ENCODE peak calls at places on chromosomes 7 and 10, in four cellular contexts. One of them, this sample, is unnamed.

GRCh38 chr10:131316321-131317075 is 5.0 kb upstream of the TCERG1L start:
- DNase-seq in astrocyte of the spinal cord: no peak
- DNase-seq in body of pancreas: no peak
- DNase-seq in K562: no peak
- DNase-seq in this sample: no peak

GRCh38 chr7:92697414-92697813 is 107.2 kb upstream of the FAM133B start:
- DNase-seq in astrocyte of the spinal cord: no peak
- DNase-seq in body of pancreas: no peak
- DNase-seq in K562: no peak
- DNase-seq in this sample: no peak

GRCh38 chr10:129533281-129533680 is 66.2 kb downstream of the MGMT start:
- DNase-seq in astrocyte of the spinal cord: no peak
- DNase-seq in body of pancreas: no peak
- DNase-seq in K562: no peak
- DNase-seq in this sample: no peak

GRCh38 chr10:22976535-22976934 is 48.7 kb downstream of the ARMC3 start:
- DNase-seq in astrocyte of the spinal cord: no peak
- DNase-seq in body of pancreas: no peak
- DNase-seq in K562: no peak
- DNase-seq in this sample: peak

GRCh38 chr10:131806646-131807317 is 94.0 kb upstream of the PPP2R2D start:
- DNase-seq in astrocyte of the spinal cord: no peak
- DNase-seq in body of pancreas: no peak
- DNase-seq in K562: no peak
- DNase-seq in this sample: no peak

GRCh38 chr7:64888901-64889685 is 14.0 kb upstream of the ZNF273 start:
- DNase-seq in astrocyte of the spinal cord: peak
- DNase-seq in body of pancreas: peak
- DNase-seq in K562: no peak
- DNase-seq in this sample: peak

GRCh38 chr7:151837285-151838042 is 39.5 kb downstream of the PRKAG2 start:
- DNase-seq in astrocyte of the spinal cord: no peak
- DNase-seq in body of pancreas: no peak
- DNase-seq in K562: no peak
- DNase-seq in this sample: no peak

GRCh38 chr10:131616040-131616439 is 284.8 kb upstream of the PPP2R2D start:
- DNase-seq in astrocyte of the spinal cord: no peak
- DNase-seq in body of pancreas: no peak
- DNase-seq in K562: no peak
- DNase-seq in this sample: no peak

GRCh38 chr10:3530346-3531096 is 254.5 kb downstream of the KLF6 start:
- DNase-seq in astrocyte of the spinal cord: no peak
- DNase-seq in body of pancreas: no peak
- DNase-seq in K562: no peak
- DNase-seq in this sample: peak

GRCh38 chr10:72702868-72703581 is 11.1 kb downstream of the MCU start:
- DNase-seq in astrocyte of the spinal cord: no peak
- DNase-seq in body of pancreas: no peak
- DNase-seq in K562: no peak
- DNase-seq in this sample: peak

GRCh38 chr7:35036361-35037171 is 719 bp downstream of the DPY19L1 start:
- DNase-seq in astrocyte of the spinal cord: peak
- DNase-seq in body of pancreas: peak
- DNase-seq in K562: peak
- DNase-seq in this sample: peak

GRCh38 chr10:7258948-7259523 is 151.8 kb downstream of the SFMBT2 start:
- DNase-seq in astrocyte of the spinal cord: peak
- DNase-seq in body of pancreas: no peak
- DNase-seq in K562: no peak
- DNase-seq in this sample: no peak

GRCh38 chr10:110209926-110210662 is 2.7 kb downstream of the MXI1 start:
- DNase-seq in astrocyte of the spinal cord: peak
- DNase-seq in body of pancreas: peak
- DNase-seq in K562: peak
- DNase-seq in this sample: peak

GRCh38 chr10:110208614-110209398 is 1.4 kb downstream of the MXI1 start:
- DNase-seq in astrocyte of the spinal cord: peak
- DNase-seq in body of pancreas: peak
- DNase-seq in K562: peak
- DNase-seq in this sample: peak

GRCh38 chr10:110209399-110209925 is 2.1 kb downstream of the MXI1 start:
- DNase-seq in astrocyte of the spinal cord: peak
- DNase-seq in body of pancreas: peak
- DNase-seq in K562: peak
- DNase-seq in this sample: peak

GRCh38 chr10:110206988-110207804 is at the start of gene MXI1:
- DNase-seq in astrocyte of the spinal cord: peak
- DNase-seq in body of pancreas: peak
- DNase-seq in K562: peak
- DNase-seq in this sample: peak

DNA sequence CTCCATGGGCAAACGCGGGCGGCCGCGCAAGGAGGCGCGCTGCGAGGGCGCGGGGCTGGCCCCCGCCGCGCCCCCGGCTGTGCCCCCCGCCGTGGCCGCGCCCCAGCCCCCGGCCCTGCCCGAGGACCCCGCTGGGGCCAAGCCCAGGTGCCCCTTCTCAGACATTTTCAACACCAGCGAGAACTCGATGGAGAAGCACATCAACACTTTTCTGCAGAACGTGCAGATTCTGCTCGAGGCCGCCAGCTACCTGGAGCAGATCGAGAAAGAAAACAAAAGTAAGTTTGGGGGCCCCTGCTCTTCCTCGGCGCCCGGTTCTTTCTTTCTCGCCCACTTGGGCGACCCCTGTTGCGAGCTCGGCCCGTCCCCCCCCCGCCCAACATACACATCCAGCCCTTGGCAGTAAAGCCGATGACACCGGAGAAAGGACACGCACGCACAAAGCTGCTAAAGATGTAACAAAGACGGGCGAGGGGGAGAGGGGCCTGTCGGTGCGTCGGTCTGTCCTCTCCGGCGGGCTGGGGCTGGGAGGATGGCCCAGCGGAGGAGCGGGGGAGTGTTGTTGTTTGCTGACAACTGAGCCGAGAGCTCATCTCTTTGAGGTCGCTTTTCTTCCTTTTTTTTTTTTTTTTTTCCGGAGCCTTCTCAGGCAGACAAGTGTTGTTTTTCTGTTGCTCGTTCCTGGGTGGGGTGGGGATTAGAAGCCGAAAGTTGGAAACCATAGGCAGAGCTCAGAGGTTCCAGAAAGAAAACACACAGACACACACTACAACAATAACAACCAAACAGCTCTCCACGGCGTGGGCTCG is 604 bp downstream of the MXI1 start:
- DNase-seq in astrocyte of the spinal cord: peak
- DNase-seq in body of pancreas: no peak
- DNase-seq in K562: peak
- DNase-seq in this sample: peak
- H3K4me3 ChIP-seq in astrocyte of the spinal cord: peak
- H3K4me3 ChIP-seq in body of pancreas: peak
- H3K4me3 ChIP-seq in K562: peak
- H3K4me3 ChIP-seq in this sample: peak

DNA sequence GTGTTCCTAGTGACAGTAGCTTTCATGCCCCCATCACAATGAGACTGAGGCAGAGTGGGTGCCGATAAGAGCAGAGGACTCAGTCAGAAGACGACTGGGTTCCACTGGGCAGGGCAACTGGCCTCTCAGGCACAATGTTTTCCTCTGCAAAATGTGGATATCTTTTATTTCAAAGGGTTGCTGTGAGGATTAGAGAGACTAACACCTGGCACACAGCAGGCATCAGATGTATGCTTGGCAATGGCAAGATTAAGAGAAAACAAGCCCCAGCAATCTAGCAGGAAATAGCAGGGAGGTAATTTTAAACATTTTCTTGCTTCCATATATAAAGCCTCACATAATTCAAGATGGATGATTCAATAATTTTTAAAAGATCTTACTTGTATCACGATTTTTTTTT is 28.0 kb downstream of the SGMS1 start:
- DNase-seq in astrocyte of the spinal cord: no peak
- DNase-seq in body of pancreas: peak
- DNase-seq in K562: no peak
- DNase-seq in this sample: no peak
- TF ChIP-seq CTCF in astrocyte of the spinal cord: no peak
- TF ChIP-seq CTCF in body of pancreas: no peak
- TF ChIP-seq CTCF in K562: no peak
- TF ChIP-seq CTCF in this sample: no peak

GRCh38 chr10:51076442-51076841 is 2.2 kb downstream of the PRKG1 start:
- DNase-seq in astrocyte of the spinal cord: no peak
- DNase-seq in body of pancreas: no peak
- DNase-seq in K562: no peak
- DNase-seq in this sample: no peak
- H3K4me3 ChIP-seq in astrocyte of the spinal cord: no peak
- H3K4me3 ChIP-seq in body of pancreas: no peak
- H3K4me3 ChIP-seq in K562: no peak
- H3K4me3 ChIP-seq in this sample: peak

GRCh38 chr10:122521011-122521410 is 39.5 kb upstream of the DMBT1 start:
- DNase-seq in astrocyte of the spinal cord: peak
- DNase-seq in body of pancreas: no peak
- DNase-seq in K562: no peak
- DNase-seq in this sample: no peak
- TF ChIP-seq CTCF in astrocyte of the spinal cord: no peak
- TF ChIP-seq CTCF in body of pancreas: no peak
- TF ChIP-seq CTCF in K562: no peak
- TF ChIP-seq CTCF in this sample: no peak

GRCh38 chr7:13037216-13037615 is 349.8 kb downstream of the ARL4A start:
- DNase-seq in astrocyte of the spinal cord: no peak
- DNase-seq in body of pancreas: no peak
- DNase-seq in K562: no peak
- DNase-seq in this sample: no peak

GRCh38 chr7:13041368-13041988 is 354.0 kb downstream of the ARL4A start:
- DNase-seq in astrocyte of the spinal cord: no peak
- DNase-seq in body of pancreas: no peak
- DNase-seq in K562: no peak
- DNase-seq in this sample: no peak

GRCh38 chr7:13047061-13047460 is 359.6 kb downstream of the ARL4A start:
- DNase-seq in astrocyte of the spinal cord: no peak
- DNase-seq in body of pancreas: no peak
- DNase-seq in K562: peak
- DNase-seq in this sample: no peak

GRCh38 chr7:13044309-13044708 is 356.9 kb downstream of the ARL4A start:
- DNase-seq in astrocyte of the spinal cord: no peak
- DNase-seq in body of pancreas: no peak
- DNase-seq in K562: peak
- DNase-seq in this sample: no peak

GRCh38 chr7:13042605-13043236 is 355.3 kb downstream of the ARL4A start:
- DNase-seq in astrocyte of the spinal cord: peak
- DNase-seq in body of pancreas: no peak
- DNase-seq in K562: no peak
- DNase-seq in this sample: peak
- H3K4me3 ChIP-seq in astrocyte of the spinal cord: no peak
- H3K4me3 ChIP-seq in body of pancreas: no peak
- H3K4me3 ChIP-seq in K562: no peak
- H3K4me3 ChIP-seq in this sample: no peak

GRCh38 chr10:104080762-104081161 is 4.9 kb downstream of the COL17A1 start:
- DNase-seq in astrocyte of the spinal cord: no peak
- DNase-seq in body of pancreas: peak
- DNase-seq in K562: peak
- DNase-seq in this sample: peak
- TF ChIP-seq CTCF in astrocyte of the spinal cord: no peak
- TF ChIP-seq CTCF in body of pancreas: peak
- TF ChIP-seq CTCF in K562: peak
- TF ChIP-seq CTCF in this sample: peak

DNA sequence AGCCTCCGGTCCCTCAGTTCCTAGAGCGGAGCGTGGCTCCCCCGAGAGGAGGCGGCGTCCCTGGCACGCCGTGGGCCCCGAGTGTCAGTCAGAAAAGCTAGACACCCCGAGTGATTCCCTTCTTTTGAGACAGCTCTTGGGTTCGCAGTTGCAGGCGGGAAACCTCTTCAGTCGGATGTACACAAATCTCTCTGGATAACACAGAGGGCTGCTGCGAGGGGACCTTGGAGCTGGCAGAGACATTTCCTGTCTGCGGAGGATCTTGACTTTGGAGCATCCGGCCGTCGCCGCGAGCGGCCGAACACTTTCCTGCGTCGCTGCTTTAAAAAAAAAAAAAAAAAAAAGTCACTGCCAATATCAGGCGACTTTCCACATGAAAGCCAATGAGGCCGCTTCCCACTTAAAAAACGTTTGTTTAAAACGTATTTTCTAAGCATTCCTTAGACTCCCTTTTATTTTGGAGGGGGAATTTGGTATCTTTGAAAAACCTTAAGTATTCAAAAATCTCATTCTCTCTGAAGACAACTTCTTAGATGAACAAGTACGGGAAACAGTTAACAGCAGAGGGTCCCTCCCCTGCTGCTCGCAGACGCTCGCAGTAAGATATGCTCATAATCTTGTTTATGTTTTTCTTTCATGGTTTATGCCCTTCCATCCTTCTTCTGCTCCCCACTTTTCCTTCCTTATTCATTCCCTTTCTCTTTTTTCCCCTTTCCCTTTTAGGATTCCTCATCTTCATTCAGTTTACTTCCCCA is 9.9 kb downstream of the HHEX start:
- DNase-seq in astrocyte of the spinal cord: peak
- DNase-seq in body of pancreas: no peak
- DNase-seq in K562: peak
- DNase-seq in this sample: peak
- H3K4me3 ChIP-seq in astrocyte of the spinal cord: peak
- H3K4me3 ChIP-seq in body of pancreas: no peak
- H3K4me3 ChIP-seq in K562: peak
- H3K4me3 ChIP-seq in this sample: peak